ENCODE peak calls at places on chromosome 19, in nine cellular contexts. One of them, this sample, is unnamed.
A peak's percentile ranks its signal among the peaks of the same experiment; 100 is the strongest.

GRCh38 chr19:16235811-16236710 is 38.4 kb downstream of the AP1M1 start:
- DNase-seq in small intestine: no peak
- DNase-seq in aorta: no peak
- DNase-seq in fibroblast of pulmonary artery: no peak
- DNase-seq in heart left ventricle: peak; percentile 21
- DNase-seq in fibroblast of mammary gland: no peak
- DNase-seq in thoracic aorta: no peak
- DNase-seq in lung: no peak
- DNase-seq in lower lobe of right lung: no peak
- DNase-seq in this sample: no peak

GRCh38 chr19:17755533-17755885 is 4.2 kb downstream of the FCHO1 start:
- DNase-seq in small intestine: no peak
- DNase-seq in lung: no peak
- DNase-seq in aorta: no peak
- DNase-seq in thoracic aorta: no peak
- DNase-seq in fibroblast of mammary gland: no peak
- DNase-seq in lower lobe of right lung: no peak
- DNase-seq in fibroblast of pulmonary artery: no peak
- DNase-seq in heart left ventricle: no peak
- DNase-seq in this sample: no peak

GRCh38 chr19:39320948-39321831 is 527 bp upstream of the LRFN1 start:
- DNase-seq in fibroblast of pulmonary artery: no peak
- DNase-seq in lower lobe of right lung: no peak
- DNase-seq in heart left ventricle: no peak
- DNase-seq in lung: no peak
- DNase-seq in fibroblast of mammary gland: no peak
- DNase-seq in small intestine: no peak
- DNase-seq in thoracic aorta: no peak
- DNase-seq in aorta: no peak
- DNase-seq in this sample: no peak

GRCh38 chr19:48741222-48741999 is 1.0 kb upstream of the RASIP1 start:
- DNase-seq in aorta: no peak
- DNase-seq in lung: no peak
- DNase-seq in lower lobe of right lung: no peak
- DNase-seq in fibroblast of pulmonary artery: no peak
- DNase-seq in thoracic aorta: no peak
- DNase-seq in fibroblast of mammary gland: no peak
- DNase-seq in heart left ventricle: peak; percentile 71
- DNase-seq in small intestine: peak; percentile 73
- DNase-seq in this sample: no peak

GRCh38 chr19:38571682-38572081 is 46.1 kb downstream of the MAP4K1 start:
- DNase-seq in thoracic aorta: no peak
- DNase-seq in lung: no peak
- DNase-seq in fibroblast of mammary gland: no peak
- DNase-seq in lower lobe of right lung: no peak
- DNase-seq in fibroblast of pulmonary artery: no peak
- DNase-seq in aorta: no peak
- DNase-seq in heart left ventricle: no peak
- DNase-seq in small intestine: no peak
- DNase-seq in this sample: no peak

GRCh38 chr19:43784981-43785808 is 4.4 kb upstream of the KCNN4 start:
- DNase-seq in lung: peak; percentile 54
- DNase-seq in fibroblast of mammary gland: peak; percentile 81
- DNase-seq in small intestine: peak; percentile 78
- DNase-seq in aorta: peak; percentile 70
- DNase-seq in lower lobe of right lung: peak; percentile 71
- DNase-seq in thoracic aorta: no peak
- DNase-seq in heart left ventricle: peak; percentile 50
- DNase-seq in fibroblast of pulmonary artery: peak; percentile 75
- DNase-seq in this sample: peak; percentile 73

GRCh38 chr19:58038688-58039204 is 4.9 kb downstream of the ZSCAN1 start:
- DNase-seq in heart left ventricle: no peak
- DNase-seq in small intestine: no peak
- DNase-seq in fibroblast of mammary gland: no peak
- DNase-seq in thoracic aorta: no peak
- DNase-seq in fibroblast of pulmonary artery: no peak
- DNase-seq in aorta: no peak
- DNase-seq in lower lobe of right lung: no peak
- DNase-seq in lung: no peak
- DNase-seq in this sample: no peak

GRCh38 chr19:4445963-4446668 is 11.5 kb downstream of the UBXN6 start:
- DNase-seq in heart left ventricle: no peak
- DNase-seq in aorta: no peak
- DNase-seq in fibroblast of mammary gland: no peak
- DNase-seq in lower lobe of right lung: no peak
- DNase-seq in thoracic aorta: no peak
- DNase-seq in fibroblast of pulmonary artery: no peak
- DNase-seq in small intestine: no peak
- DNase-seq in lung: no peak
- DNase-seq in this sample: no peak

GRCh38 chr19:18781047-18781600 is 10.0 kb downstream of the COMP start:
- DNase-seq in lung: no peak
- DNase-seq in lower lobe of right lung: no peak
- DNase-seq in small intestine: no peak
- DNase-seq in heart left ventricle: no peak
- DNase-seq in aorta: no peak
- DNase-seq in fibroblast of mammary gland: no peak
- DNase-seq in thoracic aorta: no peak
- DNase-seq in fibroblast of pulmonary artery: no peak
- DNase-seq in this sample: no peak

GRCh38 chr19:21483589-21484170 is 21.7 kb upstream of the ZNF429 start:
- DNase-seq in small intestine: no peak
- DNase-seq in lower lobe of right lung: peak; percentile 76
- DNase-seq in aorta: no peak
- DNase-seq in heart left ventricle: peak; percentile 51
- DNase-seq in fibroblast of pulmonary artery: peak; percentile 6
- DNase-seq in thoracic aorta: no peak
- DNase-seq in fibroblast of mammary gland: peak; percentile 30
- DNase-seq in lung: peak; percentile 42
- DNase-seq in this sample: peak; percentile 67

GRCh38 chr19:46861691-46862503 is 1.1 kb downstream of the ARHGAP35 start:
- DNase-seq in lower lobe of right lung: no peak
- DNase-seq in fibroblast of mammary gland: peak; percentile 24
- DNase-seq in lung: no peak
- DNase-seq in thoracic aorta: no peak
- DNase-seq in small intestine: peak; percentile 40
- DNase-seq in fibroblast of pulmonary artery: no peak
- DNase-seq in heart left ventricle: peak; percentile 30
- DNase-seq in aorta: no peak
- DNase-seq in this sample: no peak

GRCh38 chr19:5141278-5141925 is 172.5 kb downstream of the KDM4B start:
- DNase-seq in thoracic aorta: no peak
- DNase-seq in fibroblast of pulmonary artery: peak; percentile 31
- DNase-seq in lung: no peak
- DNase-seq in fibroblast of mammary gland: peak; percentile 76
- DNase-seq in small intestine: no peak
- DNase-seq in aorta: peak; percentile 41
- DNase-seq in lower lobe of right lung: no peak
- DNase-seq in heart left ventricle: peak; percentile 15
- DNase-seq in this sample: no peak

GRCh38 chr19:2154587-2155075 is 3.3 kb upstream of the AP3D1 start:
- DNase-seq in small intestine: no peak
- DNase-seq in aorta: no peak
- DNase-seq in lower lobe of right lung: no peak
- DNase-seq in lung: no peak
- DNase-seq in fibroblast of pulmonary artery: no peak
- DNase-seq in fibroblast of mammary gland: peak; percentile 57
- DNase-seq in thoracic aorta: no peak
- DNase-seq in heart left ventricle: no peak
- DNase-seq in this sample: no peak

GRCh38 chr19:2339644-2340310 is 11.3 kb downstream of the SPPL2B start:
- DNase-seq in fibroblast of pulmonary artery: no peak
- DNase-seq in thoracic aorta: no peak
- DNase-seq in fibroblast of mammary gland: no peak
- DNase-seq in lower lobe of right lung: no peak
- DNase-seq in heart left ventricle: no peak
- DNase-seq in aorta: no peak
- DNase-seq in lung: no peak
- DNase-seq in small intestine: no peak
- DNase-seq in this sample: no peak

GRCh38 chr19:38806371-38806770 is 6.4 kb downstream of the LGALS4 start:
- DNase-seq in lung: no peak
- DNase-seq in small intestine: no peak
- DNase-seq in thoracic aorta: no peak
- DNase-seq in aorta: no peak
- DNase-seq in fibroblast of pulmonary artery: no peak
- DNase-seq in lower lobe of right lung: no peak
- DNase-seq in fibroblast of mammary gland: no peak
- DNase-seq in heart left ventricle: no peak
- DNase-seq in this sample: no peak

GRCh38 chr19:48370955-48371354 is 6.8 kb downstream of the SYNGR4 start:
- DNase-seq in fibroblast of mammary gland: no peak
- DNase-seq in aorta: no peak
- DNase-seq in small intestine: no peak
- DNase-seq in heart left ventricle: no peak
- DNase-seq in lung: no peak
- DNase-seq in thoracic aorta: no peak
- DNase-seq in lower lobe of right lung: no peak
- DNase-seq in fibroblast of pulmonary artery: no peak
- DNase-seq in this sample: no peak

GRCh38 chr19:41324921-41325639 is 15.1 kb downstream of the CCDC97 start:
- DNase-seq in thoracic aorta: peak; percentile 66
- DNase-seq in heart left ventricle: peak; percentile 88
- DNase-seq in fibroblast of pulmonary artery: peak; percentile 88
- DNase-seq in aorta: peak; percentile 88
- DNase-seq in small intestine: no peak
- DNase-seq in lung: no peak
- DNase-seq in lower lobe of right lung: peak; percentile 79
- DNase-seq in fibroblast of mammary gland: peak; percentile 95
- DNase-seq in this sample: no peak
- H3K4me3 ChIP-seq in thoracic aorta: peak overlapping the region; percentile 57
- H3K4me3 ChIP-seq in heart left ventricle: peak overlapping the region; percentile 7
- H3K4me3 ChIP-seq in fibroblast of pulmonary artery: no peak overlapping the region
- H3K4me3 ChIP-seq in aorta: no peak overlapping the region
- H3K4me3 ChIP-seq in small intestine: no peak overlapping the region
- H3K4me3 ChIP-seq in lung: no peak overlapping the region
- H3K4me3 ChIP-seq in lower lobe of right lung: peak overlapping the region; percentile 45
- H3K4me3 ChIP-seq in fibroblast of mammary gland: peak overlapping the region; percentile 5
- H3K4me3 ChIP-seq in this sample: no peak overlapping the region

GRCh38 chr19:29943615-29944014 is 1.6 kb downstream of the URI1 start:
- DNase-seq in fibroblast of pulmonary artery: no peak
- DNase-seq in small intestine: no peak
- DNase-seq in aorta: no peak
- DNase-seq in thoracic aorta: no peak
- DNase-seq in lower lobe of right lung: no peak
- DNase-seq in lung: no peak
- DNase-seq in fibroblast of mammary gland: peak; percentile 59
- DNase-seq in heart left ventricle: no peak
- DNase-seq in this sample: no peak
- H3K4me3 ChIP-seq in fibroblast of pulmonary artery: peak overlapping the region; percentile 93
- H3K4me3 ChIP-seq in small intestine: no peak overlapping the region
- H3K4me3 ChIP-seq in aorta: no peak overlapping the region
- H3K4me3 ChIP-seq in thoracic aorta: peak overlapping the region; percentile 78
- H3K4me3 ChIP-seq in lower lobe of right lung: no peak overlapping the region
- H3K4me3 ChIP-seq in lung: no peak overlapping the region
- H3K4me3 ChIP-seq in fibroblast of mammary gland: peak overlapping the region; percentile 92
- H3K4me3 ChIP-seq in heart left ventricle: no peak overlapping the region
- H3K4me3 ChIP-seq in this sample: peak overlapping the region; percentile 86

DNA sequence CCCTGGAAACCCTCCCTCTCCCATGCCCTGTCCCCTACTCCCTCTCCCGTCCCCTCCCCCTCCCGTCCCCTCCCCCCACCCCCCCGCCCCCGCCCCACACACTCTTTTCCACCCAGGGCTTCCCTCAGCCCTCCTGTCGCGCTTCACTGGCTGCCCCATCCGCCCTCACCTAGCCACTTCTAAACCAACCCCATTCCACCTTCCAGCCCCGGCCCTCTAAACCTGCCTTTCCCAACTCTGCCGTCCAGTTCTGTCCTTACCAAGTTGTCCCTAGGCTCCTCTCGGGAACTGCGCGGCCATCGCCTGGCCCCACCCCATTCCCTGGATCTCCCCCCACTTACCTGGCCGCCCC is 972 bp downstream of the RGL3 start:
- DNase-seq in fibroblast of pulmonary artery: no peak
- DNase-seq in lung: no peak
- DNase-seq in aorta: no peak
- DNase-seq in lower lobe of right lung: no peak
- DNase-seq in thoracic aorta: no peak
- DNase-seq in heart left ventricle: no peak
- DNase-seq in small intestine: no peak
- DNase-seq in fibroblast of mammary gland: no peak
- DNase-seq in this sample: no peak
- H3K4me3 ChIP-seq in fibroblast of pulmonary artery: no peak overlapping the region
- H3K4me3 ChIP-seq in lung: peak overlapping the region; percentile 33
- H3K4me3 ChIP-seq in aorta: peak overlapping the region; percentile 58
- H3K4me3 ChIP-seq in lower lobe of right lung: peak overlapping the region; percentile 69
- H3K4me3 ChIP-seq in thoracic aorta: peak overlapping the region; percentile 74
- H3K4me3 ChIP-seq in heart left ventricle: peak overlapping the region; percentile 29
- H3K4me3 ChIP-seq in small intestine: no peak overlapping the region
- H3K4me3 ChIP-seq in fibroblast of mammary gland: no peak overlapping the region
- H3K4me3 ChIP-seq in this sample: no peak overlapping the region

DNA sequence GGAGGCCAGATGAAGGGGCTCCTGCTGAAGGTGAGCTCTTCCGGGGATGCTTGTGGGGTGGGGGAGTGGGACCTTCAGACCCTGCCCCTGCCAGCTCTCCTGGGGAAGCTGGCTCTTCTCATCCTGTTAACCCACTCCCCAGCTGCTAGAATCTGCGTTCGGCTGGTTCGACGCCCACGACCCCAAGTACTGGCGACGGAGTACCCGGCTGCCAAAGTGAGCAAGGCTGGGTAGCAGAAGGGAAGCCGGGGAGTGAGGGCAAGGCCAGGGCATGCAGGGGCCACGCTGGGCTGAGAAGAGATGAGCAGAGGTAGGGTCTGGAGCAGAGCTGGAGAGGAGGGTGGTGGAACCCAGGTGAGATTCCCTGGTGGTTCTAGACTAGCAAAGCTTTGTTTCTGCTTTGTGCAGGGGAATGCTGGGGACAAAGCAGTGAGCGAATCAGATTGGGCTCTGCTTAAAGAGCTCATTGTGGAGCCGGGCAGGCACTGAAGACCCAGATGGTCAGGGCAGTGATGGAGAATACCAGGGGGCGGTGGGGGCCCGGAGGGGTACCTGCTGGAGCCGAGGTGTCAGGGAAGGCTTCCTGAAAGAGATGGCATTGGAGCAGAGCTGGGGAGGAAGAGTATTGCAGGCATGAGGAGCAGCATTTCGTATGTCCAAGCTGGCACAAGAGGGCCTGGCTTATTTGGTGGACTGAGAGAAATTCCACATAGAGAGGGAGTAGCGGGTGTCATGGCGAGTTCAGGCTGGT is 10.3 kb downstream of the KMT2B start:
- DNase-seq in fibroblast of pulmonary artery: no peak
- DNase-seq in fibroblast of mammary gland: no peak
- DNase-seq in heart left ventricle: no peak
- DNase-seq in thoracic aorta: no peak
- DNase-seq in small intestine: no peak
- DNase-seq in lower lobe of right lung: no peak
- DNase-seq in aorta: no peak
- DNase-seq in lung: no peak
- DNase-seq in this sample: no peak
- H3K4me3 ChIP-seq in fibroblast of pulmonary artery: no peak overlapping the region
- H3K4me3 ChIP-seq in fibroblast of mammary gland: no peak overlapping the region
- H3K4me3 ChIP-seq in heart left ventricle: no peak overlapping the region
- H3K4me3 ChIP-seq in thoracic aorta: no peak overlapping the region
- H3K4me3 ChIP-seq in small intestine: no peak overlapping the region
- H3K4me3 ChIP-seq in lower lobe of right lung: no peak overlapping the region
- H3K4me3 ChIP-seq in aorta: no peak overlapping the region
- H3K4me3 ChIP-seq in lung: no peak overlapping the region
- H3K4me3 ChIP-seq in this sample: no peak overlapping the region

This sample was measured in Jurkat, Clone E6-1.